ENCODE peak calls at places on chromosome 20, in eight cellular contexts. One of them, this sample, is unnamed.

GRCh38 chr20:45407067-45407745 is 883 bp upstream of the DBNDD2 start:
- DNase-seq in HFF-Myc: no peak
- DNase-seq in mucosa of gallbladder: peak; percentile 20
- DNase-seq in endothelial cell: peak; percentile 30
- DNase-seq in OCI-M1: no peak
- DNase-seq in K562: peak; percentile 34
- DNase-seq in cerebellum: peak; percentile 74
- DNase-seq in T-helper 22 cell: no peak
- DNase-seq in this sample: no peak

GRCh38 chr20:62553838-62554161 is 78.0 kb upstream of the GATA5 start:
- DNase-seq in HFF-Myc: no peak
- DNase-seq in mucosa of gallbladder: no peak
- DNase-seq in endothelial cell: no peak
- DNase-seq in OCI-M1: no peak
- DNase-seq in K562: no peak
- DNase-seq in cerebellum: no peak
- DNase-seq in T-helper 22 cell: no peak
- DNase-seq in this sample: no peak

GRCh38 chr20:51930775-51931174 is 128.5 kb upstream of the SALL4 start:
- DNase-seq in HFF-Myc: peak; percentile 56
- DNase-seq in mucosa of gallbladder: no peak
- DNase-seq in endothelial cell: no peak
- DNase-seq in OCI-M1: peak; percentile 4
- DNase-seq in K562: no peak
- DNase-seq in cerebellum: no peak
- DNase-seq in T-helper 22 cell: no peak
- DNase-seq in this sample: no peak

GRCh38 chr20:24131281-24131680 is 142.7 kb upstream of the GGTLC1 start:
- DNase-seq in HFF-Myc: no peak
- DNase-seq in mucosa of gallbladder: no peak
- DNase-seq in endothelial cell: no peak
- DNase-seq in OCI-M1: no peak
- DNase-seq in K562: no peak
- DNase-seq in cerebellum: no peak
- DNase-seq in T-helper 22 cell: no peak
- DNase-seq in this sample: no peak

GRCh38 chr20:35013421-35014411 is 58.0 kb downstream of the MYH7B start:
- DNase-seq in HFF-Myc: no peak
- DNase-seq in mucosa of gallbladder: no peak
- DNase-seq in endothelial cell: no peak
- DNase-seq in OCI-M1: peak; percentile 76
- DNase-seq in K562: no peak
- DNase-seq in cerebellum: no peak
- DNase-seq in T-helper 22 cell: no peak
- DNase-seq in this sample: peak; percentile 53

GRCh38 chr20:57213291-57213690 is 53.1 kb downstream of the BMP7 start:
- DNase-seq in HFF-Myc: no peak
- DNase-seq in mucosa of gallbladder: no peak
- DNase-seq in endothelial cell: no peak
- DNase-seq in OCI-M1: no peak
- DNase-seq in K562: no peak
- DNase-seq in cerebellum: no peak
- DNase-seq in T-helper 22 cell: no peak
- DNase-seq in this sample: no peak

GRCh38 chr20:32885952-32886351 is 27.2 kb downstream of the EFCAB8 start:
- DNase-seq in HFF-Myc: no peak
- DNase-seq in mucosa of gallbladder: no peak
- DNase-seq in endothelial cell: no peak
- DNase-seq in OCI-M1: no peak
- DNase-seq in K562: no peak
- DNase-seq in cerebellum: no peak
- DNase-seq in T-helper 22 cell: no peak
- DNase-seq in this sample: no peak

GRCh38 chr20:57389695-57390603 is 1.2 kb upstream of the RBM38 start:
- DNase-seq in HFF-Myc: no peak
- DNase-seq in mucosa of gallbladder: no peak
- DNase-seq in endothelial cell: no peak
- DNase-seq in OCI-M1: no peak
- DNase-seq in K562: peak; percentile 72
- DNase-seq in cerebellum: no peak
- DNase-seq in T-helper 22 cell: peak; percentile 64
- DNase-seq in this sample: no peak

GRCh38 chr20:20491110-20491783 is 123.3 kb downstream of the INSM1 start:
- DNase-seq in HFF-Myc: no peak
- DNase-seq in mucosa of gallbladder: no peak
- DNase-seq in endothelial cell: no peak
- DNase-seq in OCI-M1: no peak
- DNase-seq in K562: no peak
- DNase-seq in cerebellum: no peak
- DNase-seq in T-helper 22 cell: no peak
- DNase-seq in this sample: no peak